ENCODE peak calls at places on chromosomes 4 and X, in eight cellular contexts. One of them, this sample, is unnamed.
A peak's percentile ranks its signal among the peaks of the same experiment; 100 is the strongest.

GRCh38 chrX:13283512-13283911 is 36.3 kb downstream of the ATXN3L start:
- DNase-seq in SK-N-SH: no peak
- DNase-seq in PC-3: no peak
- DNase-seq in psoas muscle: no peak
- DNase-seq in GM12878: no peak
- DNase-seq in cardiac muscle cell: no peak
- DNase-seq in CD8-positive, alpha-beta T cell: no peak
- DNase-seq in mammary epithelial cell: no peak
- DNase-seq in this sample: peak; percentile 48

GRCh38 chr4:166941629-166942028 is 292.7 kb downstream of the SPOCK3 start:
- DNase-seq in mammary epithelial cell: peak; percentile 69
- DNase-seq in cardiac muscle cell: no peak
- DNase-seq in SK-N-SH: no peak
- DNase-seq in PC-3: peak; percentile 89
- DNase-seq in CD8-positive, alpha-beta T cell: no peak
- DNase-seq in psoas muscle: no peak
- DNase-seq in GM12878: peak; percentile 7
- DNase-seq in this sample: no peak

GRCh38 chrX:40117715-40118285 is 20.0 kb upstream of the BCOR start:
- DNase-seq in GM12878: no peak
- DNase-seq in CD8-positive, alpha-beta T cell: no peak
- DNase-seq in PC-3: no peak
- DNase-seq in mammary epithelial cell: no peak
- DNase-seq in cardiac muscle cell: no peak
- DNase-seq in SK-N-SH: no peak
- DNase-seq in psoas muscle: no peak
- DNase-seq in this sample: no peak

GRCh38 chr4:83489711-83490326 is 4.9 kb upstream of the ABRAXAS1 start:
- DNase-seq in CD8-positive, alpha-beta T cell: no peak
- DNase-seq in SK-N-SH: no peak
- DNase-seq in GM12878: no peak
- DNase-seq in cardiac muscle cell: no peak
- DNase-seq in psoas muscle: no peak
- DNase-seq in PC-3: no peak
- DNase-seq in mammary epithelial cell: no peak
- DNase-seq in this sample: no peak

GRCh38 chrX:44765556-44765955 is 78.3 kb upstream of the DUSP21 start:
- DNase-seq in CD8-positive, alpha-beta T cell: no peak
- DNase-seq in PC-3: no peak
- DNase-seq in GM12878: no peak
- DNase-seq in psoas muscle: no peak
- DNase-seq in mammary epithelial cell: no peak
- DNase-seq in cardiac muscle cell: no peak
- DNase-seq in SK-N-SH: no peak
- DNase-seq in this sample: no peak

GRCh38 chr4:125520258-125520990 is 205.7 kb downstream of the FAT4 start:
- DNase-seq in mammary epithelial cell: no peak
- DNase-seq in SK-N-SH: no peak
- DNase-seq in cardiac muscle cell: no peak
- DNase-seq in psoas muscle: no peak
- DNase-seq in CD8-positive, alpha-beta T cell: no peak
- DNase-seq in GM12878: no peak
- DNase-seq in PC-3: no peak
- DNase-seq in this sample: no peak

GRCh38 chrX:24463077-24463476 is 2.0 kb upstream of the PDK3 start:
- DNase-seq in PC-3: no peak
- DNase-seq in psoas muscle: no peak
- DNase-seq in SK-N-SH: no peak
- DNase-seq in GM12878: no peak
- DNase-seq in CD8-positive, alpha-beta T cell: no peak
- DNase-seq in cardiac muscle cell: no peak
- DNase-seq in mammary epithelial cell: no peak
- DNase-seq in this sample: no peak

GRCh38 chrX:8939344-8939743 is 94.6 kb downstream of the FAM9B start:
- DNase-seq in mammary epithelial cell: no peak
- DNase-seq in cardiac muscle cell: no peak
- DNase-seq in psoas muscle: no peak
- DNase-seq in CD8-positive, alpha-beta T cell: no peak
- DNase-seq in SK-N-SH: no peak
- DNase-seq in PC-3: peak; percentile 32
- DNase-seq in GM12878: no peak
- DNase-seq in this sample: no peak

GRCh38 chr4:110104661-110105060 is 93.8 kb downstream of the ELOVL6 start:
- DNase-seq in psoas muscle: no peak
- DNase-seq in CD8-positive, alpha-beta T cell: no peak
- DNase-seq in mammary epithelial cell: no peak
- DNase-seq in GM12878: no peak
- DNase-seq in PC-3: no peak
- DNase-seq in cardiac muscle cell: no peak
- DNase-seq in SK-N-SH: no peak
- DNase-seq in this sample: no peak

GRCh38 chrX:54043696-54044125 is 562 bp downstream of the PHF8 start:
- DNase-seq in PC-3: peak; percentile 33
- DNase-seq in mammary epithelial cell: peak; percentile 38
- DNase-seq in psoas muscle: peak; percentile 24
- DNase-seq in cardiac muscle cell: peak; percentile 45
- DNase-seq in GM12878: no peak
- DNase-seq in SK-N-SH: peak; percentile 44
- DNase-seq in CD8-positive, alpha-beta T cell: peak; percentile 41
- DNase-seq in this sample: peak; percentile 41

GRCh38 chr4:8345946-8346814 is 76.6 kb downstream of the HTRA3 start:
- DNase-seq in CD8-positive, alpha-beta T cell: no peak
- DNase-seq in SK-N-SH: no peak
- DNase-seq in GM12878: no peak
- DNase-seq in cardiac muscle cell: no peak
- DNase-seq in psoas muscle: no peak
- DNase-seq in mammary epithelial cell: no peak
- DNase-seq in PC-3: no peak
- DNase-seq in this sample: no peak

GRCh38 chr4:155707251-155707650 is 40.6 kb downstream of the GUCY1A1 start:
- DNase-seq in SK-N-SH: no peak
- DNase-seq in GM12878: no peak
- DNase-seq in mammary epithelial cell: no peak
- DNase-seq in psoas muscle: no peak
- DNase-seq in CD8-positive, alpha-beta T cell: no peak
- DNase-seq in PC-3: no peak
- DNase-seq in cardiac muscle cell: peak; percentile 22
- DNase-seq in this sample: no peak

GRCh38 chr4:107997001-107997788 is 7.5 kb downstream of the HADH start:
- DNase-seq in SK-N-SH: no peak
- DNase-seq in mammary epithelial cell: no peak
- DNase-seq in CD8-positive, alpha-beta T cell: no peak
- DNase-seq in psoas muscle: no peak
- DNase-seq in cardiac muscle cell: peak; percentile 38
- DNase-seq in PC-3: peak; percentile 28
- DNase-seq in GM12878: no peak
- DNase-seq in this sample: peak; percentile 33

GRCh38 chr4:73525611-73526010 is 44.1 kb downstream of the AFM start:
- DNase-seq in mammary epithelial cell: no peak
- DNase-seq in PC-3: no peak
- DNase-seq in CD8-positive, alpha-beta T cell: no peak
- DNase-seq in cardiac muscle cell: no peak
- DNase-seq in psoas muscle: no peak
- DNase-seq in GM12878: no peak
- DNase-seq in SK-N-SH: no peak
- DNase-seq in this sample: no peak

GRCh38 chrX:9370888-9371287 is 94.0 kb upstream of the TBL1X start:
- DNase-seq in psoas muscle: no peak
- DNase-seq in PC-3: no peak
- DNase-seq in SK-N-SH: no peak
- DNase-seq in mammary epithelial cell: no peak
- DNase-seq in CD8-positive, alpha-beta T cell: no peak
- DNase-seq in GM12878: no peak
- DNase-seq in cardiac muscle cell: no peak
- DNase-seq in this sample: no peak

GRCh38 chrX:41868392-41868977 is 54.9 kb downstream of the CASK start:
- DNase-seq in CD8-positive, alpha-beta T cell: no peak
- DNase-seq in psoas muscle: no peak
- DNase-seq in SK-N-SH: no peak
- DNase-seq in GM12878: no peak
- DNase-seq in cardiac muscle cell: no peak
- DNase-seq in PC-3: no peak
- DNase-seq in mammary epithelial cell: no peak
- DNase-seq in this sample: no peak
- H3K4me1 ChIP-seq in CD8-positive, alpha-beta T cell: peaks cover 20% of the 10 kb centered on the region
- H3K4me1 ChIP-seq in psoas muscle: no peaks in the 10 kb centered on the region
- H3K4me1 ChIP-seq in SK-N-SH: no peaks in the 10 kb centered on the region
- H3K4me1 ChIP-seq in GM12878: peaks cover 3% of the 10 kb centered on the region
- H3K4me1 ChIP-seq in cardiac muscle cell: peaks cover 6% of the 10 kb centered on the region
- H3K4me1 ChIP-seq in PC-3: no peaks in the 10 kb centered on the region
- H3K4me1 ChIP-seq in mammary epithelial cell: no peaks in the 10 kb centered on the region
- H3K4me1 ChIP-seq in this sample: no peaks in the 10 kb centered on the region

GRCh38 chr4:54662123-54662522 is 4.4 kb downstream of the KIT start:
- DNase-seq in psoas muscle: no peak
- DNase-seq in CD8-positive, alpha-beta T cell: no peak
- DNase-seq in mammary epithelial cell: no peak
- DNase-seq in PC-3: no peak
- DNase-seq in cardiac muscle cell: no peak
- DNase-seq in GM12878: no peak
- DNase-seq in SK-N-SH: no peak
- DNase-seq in this sample: no peak

GRCh38 chr4:54660591-54660990 is 2.8 kb downstream of the KIT start:
- DNase-seq in cardiac muscle cell: no peak
- DNase-seq in CD8-positive, alpha-beta T cell: no peak
- DNase-seq in GM12878: no peak
- DNase-seq in mammary epithelial cell: no peak
- DNase-seq in SK-N-SH: no peak
- DNase-seq in PC-3: no peak
- DNase-seq in psoas muscle: no peak
- DNase-seq in this sample: no peak

GRCh38 chr4:54661156-54661555 is 3.4 kb downstream of the KIT start:
- DNase-seq in GM12878: no peak
- DNase-seq in SK-N-SH: no peak
- DNase-seq in mammary epithelial cell: peak; percentile 19
- DNase-seq in psoas muscle: no peak
- DNase-seq in PC-3: peak; percentile 66
- DNase-seq in CD8-positive, alpha-beta T cell: no peak
- DNase-seq in cardiac muscle cell: no peak
- DNase-seq in this sample: no peak

GRCh38 chr4:54663181-54663580 is 5.4 kb downstream of the KIT start:
- DNase-seq in PC-3: no peak
- DNase-seq in psoas muscle: no peak
- DNase-seq in CD8-positive, alpha-beta T cell: no peak
- DNase-seq in mammary epithelial cell: no peak
- DNase-seq in GM12878: no peak
- DNase-seq in SK-N-SH: no peak
- DNase-seq in cardiac muscle cell: no peak
- DNase-seq in this sample: no peak

GRCh38 chr4:54661686-54662085 is 3.9 kb downstream of the KIT start:
- DNase-seq in cardiac muscle cell: no peak
- DNase-seq in CD8-positive, alpha-beta T cell: no peak
- DNase-seq in PC-3: peak; percentile 79
- DNase-seq in psoas muscle: no peak
- DNase-seq in SK-N-SH: no peak
- DNase-seq in GM12878: no peak
- DNase-seq in mammary epithelial cell: peak; percentile 54
- DNase-seq in this sample: no peak
- H3K4me3 ChIP-seq in cardiac muscle cell: no peak overlapping the region
- H3K4me3 ChIP-seq in CD8-positive, alpha-beta T cell: no peak overlapping the region
- H3K4me3 ChIP-seq in PC-3: no peak overlapping the region
- H3K4me3 ChIP-seq in psoas muscle: no peak overlapping the region
- H3K4me3 ChIP-seq in SK-N-SH: no peak overlapping the region
- H3K4me3 ChIP-seq in GM12878: no peak overlapping the region
- H3K4me3 ChIP-seq in mammary epithelial cell: no peak overlapping the region
- H3K4me3 ChIP-seq in this sample: no peak overlapping the region

GRCh38 chr4:77156533-77156911 is 485 bp upstream of the CCNG2 start:
- DNase-seq in mammary epithelial cell: peak; percentile 100
- DNase-seq in SK-N-SH: peak; percentile 91
- DNase-seq in psoas muscle: peak; percentile 91
- DNase-seq in cardiac muscle cell: peak; percentile 98
- DNase-seq in PC-3: peak; percentile 97
- DNase-seq in CD8-positive, alpha-beta T cell: peak; percentile 98
- DNase-seq in GM12878: peak; percentile 98
- DNase-seq in this sample: peak; percentile 99

GRCh38 chr4:77157859-77158486 is 966 bp downstream of the CCNG2 start:
- DNase-seq in cardiac muscle cell: peak; percentile 94
- DNase-seq in CD8-positive, alpha-beta T cell: peak; percentile 80
- DNase-seq in PC-3: peak; percentile 68
- DNase-seq in mammary epithelial cell: peak; percentile 89
- DNase-seq in GM12878: peak; percentile 45
- DNase-seq in psoas muscle: peak; percentile 88
- DNase-seq in SK-N-SH: peak; percentile 93
- DNase-seq in this sample: peak; percentile 74

GRCh38 chr4:77158487-77158861 is 1.5 kb downstream of the CCNG2 start:
- DNase-seq in PC-3: peak; percentile 21
- DNase-seq in cardiac muscle cell: no peak
- DNase-seq in GM12878: no peak
- DNase-seq in psoas muscle: peak; percentile 16
- DNase-seq in CD8-positive, alpha-beta T cell: peak; percentile 30
- DNase-seq in mammary epithelial cell: no peak
- DNase-seq in SK-N-SH: no peak
- DNase-seq in this sample: no peak

GRCh38 chr4:77156912-77157858 is at the start of gene CCNG2:
- DNase-seq in GM12878: no peak
- DNase-seq in SK-N-SH: peak; percentile 84
- DNase-seq in cardiac muscle cell: peak; percentile 95
- DNase-seq in mammary epithelial cell: peak; percentile 51
- DNase-seq in PC-3: peak; percentile 68
- DNase-seq in psoas muscle: peak; percentile 87
- DNase-seq in CD8-positive, alpha-beta T cell: peak; percentile 92
- DNase-seq in this sample: peak; percentile 89

DNA sequence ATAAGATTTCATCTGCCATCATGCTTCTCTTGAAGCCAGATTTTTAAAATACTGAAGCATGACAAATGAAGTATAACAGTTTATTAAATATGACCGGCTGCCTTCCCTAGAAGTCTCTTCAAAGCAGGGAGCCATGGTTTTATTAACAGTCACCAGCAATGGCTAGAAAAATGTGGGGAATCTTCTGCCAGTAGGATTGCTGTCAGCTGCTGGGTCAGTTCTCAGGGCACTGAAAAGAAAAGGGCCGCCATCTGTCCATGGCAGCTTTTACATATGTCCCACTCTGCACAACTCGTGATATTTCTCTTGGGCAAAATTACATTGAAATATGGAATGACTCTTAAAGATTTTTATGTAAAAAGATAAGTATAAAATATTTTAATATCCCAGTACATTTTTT is 2.8 kb downstream of the CCNG2 start:
- DNase-seq in psoas muscle: no peak
- DNase-seq in GM12878: no peak
- DNase-seq in CD8-positive, alpha-beta T cell: no peak
- DNase-seq in cardiac muscle cell: no peak
- DNase-seq in mammary epithelial cell: no peak
- DNase-seq in SK-N-SH: no peak
- DNase-seq in PC-3: no peak
- DNase-seq in this sample: no peak
- H3K4me1 ChIP-seq in psoas muscle: peaks cover 11% of the 10 kb centered on the region
- H3K4me1 ChIP-seq in GM12878: peaks cover 13% of the 10 kb centered on the region
- H3K4me1 ChIP-seq in CD8-positive, alpha-beta T cell: peaks cover 19% of the 10 kb centered on the region
- H3K4me1 ChIP-seq in cardiac muscle cell: peaks cover 23% of the 10 kb centered on the region
- H3K4me1 ChIP-seq in mammary epithelial cell: peaks cover 17% of the 10 kb centered on the region
- H3K4me1 ChIP-seq in SK-N-SH: peaks cover 8% of the 10 kb centered on the region
- H3K4me1 ChIP-seq in PC-3: peaks cover 12% of the 10 kb centered on the region
- H3K4me1 ChIP-seq in this sample: peaks cover 13% of the 10 kb centered on the region

DNA sequence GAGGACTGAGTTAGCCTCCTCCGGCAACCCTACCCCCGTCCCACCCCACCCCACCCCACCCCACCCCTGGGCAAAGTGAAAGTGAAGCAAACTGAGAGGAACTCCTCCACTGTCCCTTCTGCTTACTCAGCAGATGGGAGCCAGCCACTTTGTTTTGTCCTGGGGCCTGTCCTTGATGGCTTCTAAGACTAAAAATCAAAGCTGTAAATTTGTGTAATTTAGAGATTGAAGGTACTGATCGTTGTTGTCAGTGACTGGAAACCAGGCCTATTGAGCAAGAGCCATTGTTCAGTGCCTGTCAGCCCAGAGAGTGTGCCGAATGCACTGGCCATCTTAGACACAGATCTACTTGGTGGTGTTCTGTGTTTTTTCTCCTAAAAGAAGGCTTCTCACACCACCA is 161.9 kb downstream of the CBR4 start:
- DNase-seq in GM12878: no peak
- DNase-seq in SK-N-SH: peak; percentile 44
- DNase-seq in PC-3: no peak
- DNase-seq in psoas muscle: no peak
- DNase-seq in mammary epithelial cell: peak; percentile 47
- DNase-seq in cardiac muscle cell: no peak
- DNase-seq in CD8-positive, alpha-beta T cell: no peak
- DNase-seq in this sample: no peak
- H3K4me3 ChIP-seq in GM12878: no peak overlapping the region
- H3K4me3 ChIP-seq in SK-N-SH: peak overlapping the region; percentile 17
- H3K4me3 ChIP-seq in PC-3: no peak overlapping the region
- H3K4me3 ChIP-seq in psoas muscle: peak overlapping the region; percentile 44
- H3K4me3 ChIP-seq in mammary epithelial cell: no peak overlapping the region
- H3K4me3 ChIP-seq in cardiac muscle cell: no peak overlapping the region
- H3K4me3 ChIP-seq in CD8-positive, alpha-beta T cell: no peak overlapping the region
- H3K4me3 ChIP-seq in this sample: no peak overlapping the region